ENCODE peak calls at places on chromosome 1, in four cellular contexts. One of them, this sample, is unnamed.

GRCh38 chr1:151814971-151815545 is 9.8 kb upstream of the LINGO4 start:
- DNase-seq in GM12878: no peak
- DNase-seq in K562: no peak
- DNase-seq in HepG2: no peak
- DNase-seq in this sample: no peak

GRCh38 chr1:6917067-6917466 is 131.8 kb downstream of the CAMTA1 start:
- DNase-seq in K562: peak
- DNase-seq in GM12878: no peak
- DNase-seq in HepG2: no peak
- DNase-seq in this sample: no peak

GRCh38 chr1:217089239-217090014 is 366.2 kb upstream of the ESRRG start:
- DNase-seq in K562: no peak
- DNase-seq in HepG2: no peak
- DNase-seq in GM12878: no peak
- DNase-seq in this sample: no peak

GRCh38 chr1:8182034-8182761 is 135.7 kb upstream of the SLC45A1 start:
- DNase-seq in HepG2: peak
- DNase-seq in K562: no peak
- DNase-seq in GM12878: peak
- DNase-seq in this sample: no peak

GRCh38 chr1:54080598-54081049 is 27.2 kb downstream of the TCEANC2 start:
- DNase-seq in HepG2: peak
- DNase-seq in GM12878: no peak
- DNase-seq in K562: no peak
- DNase-seq in this sample: no peak

GRCh38 chr1:41913025-41913424 is 5.7 kb downstream of the HIVEP3 start:
- DNase-seq in K562: no peak
- DNase-seq in HepG2: no peak
- DNase-seq in GM12878: no peak
- DNase-seq in this sample: no peak

GRCh38 chr1:235783148-235783776 is 83.4 kb downstream of the LYST start:
- DNase-seq in K562: no peak
- DNase-seq in HepG2: peak
- DNase-seq in GM12878: no peak
- DNase-seq in this sample: peak

GRCh38 chr1:59500970-59501742 is 204.3 kb downstream of the FGGY start:
- DNase-seq in GM12878: no peak
- DNase-seq in HepG2: no peak
- DNase-seq in K562: no peak
- DNase-seq in this sample: no peak

GRCh38 chr1:12121212-12122000 is 45.4 kb upstream of the TNFRSF1B start:
- DNase-seq in K562: no peak
- DNase-seq in GM12878: no peak
- DNase-seq in HepG2: no peak
- DNase-seq in this sample: no peak

GRCh38 chr1:165862448-165862847 is 35.0 kb downstream of the UCK2 start:
- DNase-seq in GM12878: no peak
- DNase-seq in K562: no peak
- DNase-seq in HepG2: no peak
- DNase-seq in this sample: no peak

GRCh38 chr1:156896490-156897033 is 3.0 kb downstream of the PEAR1 start:
- DNase-seq in GM12878: no peak
- DNase-seq in HepG2: peak
- DNase-seq in K562: no peak
- DNase-seq in this sample: no peak

GRCh38 chr1:112929979-112930378 is 26.0 kb downstream of the SLC16A1 start:
- DNase-seq in HepG2: no peak
- DNase-seq in GM12878: no peak
- DNase-seq in K562: no peak
- DNase-seq in this sample: no peak

GRCh38 chr1:227469708-227470107 is 93.6 kb upstream of the ZNF678 start:
- DNase-seq in HepG2: no peak
- DNase-seq in K562: no peak
- DNase-seq in GM12878: no peak
- DNase-seq in this sample: no peak

GRCh38 chr1:202283379-202283844 is 58.3 kb downstream of the UBE2T start:
- DNase-seq in GM12878: no peak
- DNase-seq in K562: no peak
- DNase-seq in HepG2: no peak
- DNase-seq in this sample: peak

GRCh38 chr1:207069858-207070506 is 16.9 kb downstream of the PFKFB2 start:
- DNase-seq in K562: no peak
- DNase-seq in GM12878: no peak
- DNase-seq in HepG2: no peak
- DNase-seq in this sample: no peak

GRCh38 chr1:112803906-112804762 is 89.0 kb upstream of the PPM1J start:
- DNase-seq in HepG2: peak
- DNase-seq in GM12878: peak
- DNase-seq in K562: peak
- DNase-seq in this sample: peak

GRCh38 chr1:96845464-96845863 is 123.9 kb downstream of the PTBP2 start:
- DNase-seq in HepG2: peak
- DNase-seq in GM12878: no peak
- DNase-seq in K562: peak
- DNase-seq in this sample: peak

GRCh38 chr1:228364068-228364705 is 42.4 kb downstream of the TRIM11 start:
- DNase-seq in GM12878: no peak
- DNase-seq in K562: no peak
- DNase-seq in HepG2: no peak
- DNase-seq in this sample: no peak

GRCh38 chr1:47727051-47727708 is 270.0 kb downstream of the TRABD2B start:
- DNase-seq in GM12878: no peak
- DNase-seq in K562: no peak
- DNase-seq in HepG2: no peak
- DNase-seq in this sample: no peak

GRCh38 chr1:228273720-228274451 is 66.0 kb downstream of the OBSCN start:
- DNase-seq in HepG2: no peak
- DNase-seq in GM12878: no peak
- DNase-seq in K562: no peak
- DNase-seq in this sample: no peak

GRCh38 chr1:82245345-82246014 is 444.7 kb downstream of the ADGRL2 start:
- DNase-seq in K562: no peak
- DNase-seq in GM12878: no peak
- DNase-seq in HepG2: no peak
- DNase-seq in this sample: no peak

GRCh38 chr1:202107321-202107761 is 15.4 kb upstream of the GPR37L1 start:
- DNase-seq in HepG2: no peak
- DNase-seq in GM12878: no peak
- DNase-seq in K562: no peak
- DNase-seq in this sample: no peak

GRCh38 chr1:236021424-236022135 is 43.3 kb downstream of the NID1 start:
- DNase-seq in K562: no peak
- DNase-seq in HepG2: no peak
- DNase-seq in GM12878: no peak
- DNase-seq in this sample: no peak

GRCh38 chr1:219812086-219812485 is 116.3 kb downstream of the SLC30A10 start:
- DNase-seq in HepG2: no peak
- DNase-seq in K562: no peak
- DNase-seq in GM12878: no peak
- DNase-seq in this sample: no peak

GRCh38 chr1:16187748-16188401 is 24.6 kb downstream of the ARHGEF19 start:
- DNase-seq in K562: peak
- DNase-seq in GM12878: no peak
- DNase-seq in HepG2: peak
- DNase-seq in this sample: peak

GRCh38 chr1:1227386-1227785 is 4.4 kb downstream of the SDF4 start:
- DNase-seq in GM12878: no peak
- DNase-seq in HepG2: no peak
- DNase-seq in K562: no peak
- DNase-seq in this sample: no peak

GRCh38 chr1:158711098-158711497 is 9.4 kb downstream of the OR6K3 start:
- DNase-seq in HepG2: no peak
- DNase-seq in K562: no peak
- DNase-seq in GM12878: no peak
- DNase-seq in this sample: no peak

GRCh38 chr1:4101434-4102150 is 201.5 kb upstream of the C1orf174 start:
- DNase-seq in GM12878: no peak
- DNase-seq in HepG2: no peak
- DNase-seq in K562: no peak
- DNase-seq in this sample: no peak

GRCh38 chr1:187409341-187409740 is 580.6 kb downstream of the PLA2G4A start:
- DNase-seq in HepG2: no peak
- DNase-seq in GM12878: no peak
- DNase-seq in K562: no peak
- DNase-seq in this sample: no peak

GRCh38 chr1:187417524-187417923 is 588.8 kb downstream of the PLA2G4A start:
- DNase-seq in HepG2: no peak
- DNase-seq in K562: no peak
- DNase-seq in GM12878: no peak
- DNase-seq in this sample: no peak

GRCh38 chr1:187415065-187415464 is 586.3 kb downstream of the PLA2G4A start:
- DNase-seq in HepG2: no peak
- DNase-seq in K562: no peak
- DNase-seq in GM12878: no peak
- DNase-seq in this sample: no peak

GRCh38 chr1:187411118-187411517 is 582.4 kb downstream of the PLA2G4A start:
- DNase-seq in K562: no peak
- DNase-seq in HepG2: no peak
- DNase-seq in GM12878: no peak
- DNase-seq in this sample: no peak

DNA sequence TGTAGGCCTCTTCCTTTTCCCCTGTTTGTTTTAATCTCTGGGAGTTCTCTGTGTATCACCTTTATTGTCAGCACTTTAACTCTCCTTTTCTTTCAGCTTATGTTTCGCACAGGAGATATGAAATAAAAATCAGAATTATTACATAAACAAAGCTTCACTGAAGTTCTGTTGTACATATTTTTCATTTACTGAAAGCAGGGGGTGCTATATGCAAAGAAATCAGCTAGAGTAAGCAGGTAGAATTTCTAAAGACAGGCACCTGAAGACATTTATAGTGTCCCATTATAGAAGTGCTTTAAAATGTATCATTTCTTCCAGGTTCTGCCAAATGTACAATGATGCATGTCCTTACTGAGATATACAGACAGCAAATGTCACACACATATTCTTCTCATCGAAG is 585.0 kb downstream of the PLA2G4A start:
- DNase-seq in K562: no peak
- DNase-seq in GM12878: no peak
- DNase-seq in HepG2: no peak
- DNase-seq in this sample: no peak
- TF ChIP-seq FOXM1 in K562: no peak
- TF ChIP-seq FOXM1 in GM12878: no peak
- TF ChIP-seq FOXM1 in HepG2: no peak
- TF ChIP-seq FOXM1 in this sample: no peak

GRCh38 chr1:93151474-93151873 is 28.7 kb downstream of the TMED5 start:
- DNase-seq in GM12878: no peak
- DNase-seq in K562: no peak
- DNase-seq in HepG2: no peak
- DNase-seq in this sample: no peak

GRCh38 chr1:93150729-93151128 is 29.5 kb downstream of the TMED5 start:
- DNase-seq in K562: no peak
- DNase-seq in HepG2: no peak
- DNase-seq in GM12878: no peak
- DNase-seq in this sample: no peak

GRCh38 chr1:93143729-93144229 is 36.4 kb downstream of the TMED5 start:
- DNase-seq in GM12878: no peak
- DNase-seq in HepG2: no peak
- DNase-seq in K562: no peak
- DNase-seq in this sample: no peak

GRCh38 chr1:93152835-93153234 is 27.4 kb downstream of the TMED5 start:
- DNase-seq in K562: no peak
- DNase-seq in HepG2: no peak
- DNase-seq in GM12878: no peak
- DNase-seq in this sample: no peak

DNA sequence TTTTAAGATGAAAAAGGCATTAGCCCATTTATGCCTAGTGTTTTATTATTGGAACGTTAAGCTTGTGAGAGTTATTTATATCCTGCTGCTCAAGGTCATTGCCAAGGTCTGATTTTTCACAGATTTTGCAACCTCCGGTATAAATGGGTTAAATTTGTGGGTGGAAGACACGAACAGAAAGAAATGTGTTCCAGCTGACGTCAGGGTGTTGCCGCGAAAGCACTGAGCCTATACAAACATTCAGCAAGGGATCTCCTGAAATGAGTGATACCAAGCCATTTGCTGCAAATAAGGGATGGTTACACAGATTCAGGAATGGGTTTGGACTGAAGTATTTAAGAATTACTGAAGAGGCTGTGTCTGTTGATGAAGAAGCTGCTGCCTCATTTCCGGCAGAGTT is 32.2 kb downstream of the TMED5 start:
- DNase-seq in GM12878: no peak
- DNase-seq in K562: no peak
- DNase-seq in HepG2: no peak
- DNase-seq in this sample: no peak
- TF ChIP-seq TARDBP in GM12878: no peak
- TF ChIP-seq TARDBP in K562: no peak
- TF ChIP-seq TARDBP in HepG2: no peak
- TF ChIP-seq TARDBP in this sample: no peak

DNA sequence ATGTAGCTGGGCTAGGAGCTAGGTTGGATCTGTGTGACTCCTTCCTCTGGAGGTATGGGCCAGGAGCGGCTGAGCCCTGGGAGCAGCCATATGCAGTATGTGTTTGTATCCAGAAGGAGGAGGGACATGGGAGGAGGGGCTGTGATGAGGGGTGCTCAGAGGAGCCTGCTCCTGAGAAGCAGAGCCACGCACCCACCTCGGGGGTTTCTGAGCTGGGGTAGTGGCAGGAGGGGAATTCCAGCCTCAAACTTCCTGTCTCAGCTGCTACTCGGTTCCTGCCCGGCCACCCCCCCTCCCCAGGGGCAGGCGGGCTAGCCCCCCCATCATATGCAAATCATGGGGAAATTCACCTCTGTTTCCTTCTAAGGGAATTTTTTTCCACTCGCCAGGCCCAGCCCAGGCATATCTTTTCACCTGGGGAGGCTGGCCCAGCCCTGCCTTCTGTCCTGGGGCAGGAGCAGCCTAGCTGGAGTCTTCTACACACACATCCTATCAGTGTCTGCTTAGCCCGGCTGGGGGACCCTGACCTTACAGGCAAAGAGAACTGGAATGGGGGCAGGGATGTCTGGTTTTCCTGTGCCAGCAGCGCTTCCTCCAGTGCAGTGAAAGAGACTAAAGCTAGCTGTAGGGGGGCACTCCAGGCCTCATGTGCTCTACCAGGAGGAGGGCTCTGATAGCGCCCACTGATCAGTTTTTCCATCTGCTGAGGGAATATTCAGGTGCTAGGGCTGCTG is 3.0 kb downstream of the ZC3H12A start:
- DNase-seq in HepG2: peak
- DNase-seq in K562: no peak
- DNase-seq in GM12878: peak
- DNase-seq in this sample: no peak
- TF ChIP-seq FOXM1 in HepG2: no peak
- TF ChIP-seq FOXM1 in K562: no peak
- TF ChIP-seq FOXM1 in GM12878: no peak
- TF ChIP-seq FOXM1 in this sample: no peak

DNA sequence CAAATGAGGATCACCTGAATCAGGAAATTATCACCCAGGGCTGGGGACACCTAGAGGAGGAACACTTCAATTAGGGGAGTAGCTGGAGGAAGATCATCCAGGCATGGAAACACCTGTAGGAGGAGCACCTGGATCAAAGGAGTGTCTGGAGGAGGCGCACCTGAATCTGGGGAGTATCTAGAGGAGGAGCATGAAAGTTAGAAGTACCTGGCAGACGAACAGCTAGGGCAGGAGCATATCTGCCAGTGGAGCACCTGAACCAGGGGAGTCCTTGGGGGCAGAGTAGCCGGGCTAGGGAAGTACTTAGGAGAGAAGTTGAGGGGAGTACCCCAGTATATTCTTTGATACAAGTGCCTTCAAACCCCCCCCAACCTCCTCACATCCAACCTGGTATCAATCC is 1.3 kb downstream of the C1orf210 start:
- DNase-seq in HepG2: no peak
- DNase-seq in K562: no peak
- DNase-seq in GM12878: no peak
- DNase-seq in this sample: no peak
- TF ChIP-seq TARDBP in HepG2: no peak
- TF ChIP-seq TARDBP in K562: no peak
- TF ChIP-seq TARDBP in GM12878: no peak
- TF ChIP-seq TARDBP in this sample: no peak